ENCODE peak calls at places on chromosomes 2 and 18, in four cellular contexts. J is Peyer's patch, M is body of pancreas, K is AG09309. W is an unnamed sample.

GRCh38 chr2:230636684-230637271 is 75.9 kb upstream of the CAB39 start:
- DNase-seq in J (peak; percentile 10), K (no peak), M (no peak), W (no peak)

GRCh38 chr2:86038291-86039081 is 67.2 kb downstream of the POLR1A start:
- DNase-seq in K (peak; percentile 51), J (peak; percentile 62), M (no peak), W (no peak)

GRCh38 chr2:151999058-151999457 is 99.8 kb downstream of the CACNB4 start:
- DNase-seq in K (no peak), J (peak; percentile 39), M (peak; percentile 49), W (peak; percentile 47)

GRCh38 chr2:11141319-11141718 is 13.9 kb upstream of the SLC66A3 start:
- DNase-seq in M (no peak), J (no peak), K (no peak), W (no peak)

GRCh38 chr2:112342067-112342466 is 66.7 kb downstream of the ZC3H6 start:
- DNase-seq in J (no peak), M (no peak), K (no peak), W (no peak)

GRCh38 chr2:31089645-31090044 is 48.6 kb downstream of the GALNT14 start:
- DNase-seq in K (no peak), M (no peak), J (no peak), W (no peak)

GRCh38 chr18:78977627-78978271 is 1.9 kb upstream of the SALL3 start:
- DNase-seq in M (no peak), K (no peak), J (no peak), W (no peak)

GRCh38 chr2:226707500-226707899 is 92.1 kb downstream of the IRS1 start:
- DNase-seq in J (no peak), K (no peak), M (no peak), W (peak; percentile 13)

GRCh38 chr2:206230060-206230890 is 44.2 kb upstream of the ZDBF2 start:
- DNase-seq in K (no peak), M (no peak), J (no peak), W (no peak)

GRCh38 chr2:8116661-8117060 is 565.2 kb upstream of the ID2 start:
- DNase-seq in M (no peak), J (no peak), K (no peak), W (no peak)

GRCh38 chr18:67695684-67696083 is 179.2 kb upstream of the DSEL start:
- DNase-seq in J (no peak), M (no peak), K (no peak), W (no peak)

GRCh38 chr2:153870308-153870707 is 1.4 kb upstream of the GALNT13 start:
- DNase-seq in J (no peak), M (no peak), K (no peak), W (no peak)

GRCh38 chr18:53984021-53984420 is 240.4 kb downstream of the MBD2 start:
- DNase-seq in M (no peak), J (no peak), K (no peak), W (peak; percentile 14)

GRCh38 chr18:9091066-9091476 is 11.4 kb upstream of the NDUFV2 start:
- DNase-seq in M (no peak), J (no peak), K (no peak), W (no peak)

GRCh38 chr18:46220116-46220515 is 115.9 kb downstream of the HAUS1 start:
- DNase-seq in K (peak; percentile 43), M (no peak), J (no peak), W (peak; percentile 32)

GRCh38 chr2:121689356-121689755 is 40.1 kb upstream of the CLASP1 start:
- DNase-seq in K (no peak), J (no peak), M (peak; percentile 58), W (peak; percentile 60)

GRCh38 chr2:63424329-63425078 is 163.8 kb downstream of the WDPCP start:
- DNase-seq in M (no peak), J (no peak), K (no peak), W (peak; percentile 60)

GRCh38 chr2:212387146-212387545 is 151.5 kb downstream of the ERBB4 start:
- DNase-seq in J (no peak), M (no peak), K (no peak), W (no peak)

GRCh38 chr2:224449212-224450147 is 47.6 kb upstream of the FAM124B start:
- DNase-seq in K (no peak), J (no peak), M (no peak), W (peak; percentile 35)

GRCh38 chr2:205808493-205809121 is 126.3 kb downstream of the NRP2 start:
- DNase-seq in M (no peak), K (no peak), J (no peak), W (no peak)

GRCh38 chr2:182868049-182868422 is 1.6 kb upstream of the FRZB start:
- DNase-seq in J (no peak), M (no peak), K (no peak), W (no peak)

GRCh38 chr18:8783335-8783993 is 78.1 kb downstream of the MTCL1 start:
- DNase-seq in J (no peak), K (no peak), M (no peak), W (no peak)

GRCh38 chr18:33404244-33404873 is 36.2 kb downstream of the CCDC178 start:
- DNase-seq in M (no peak), K (no peak), J (no peak), W (peak; percentile 3)

GRCh38 chr2:216807861-216808272 is 52.0 kb downstream of the TNP1 start:
- DNase-seq in K (no peak), J (no peak), M (no peak), W (no peak)

GRCh38 chr2:233351423-233351822 is 2.9 kb upstream of the DGKD start:
- DNase-seq in J (peak; percentile 3), M (no peak), K (no peak), W (no peak)

GRCh38 chr2:27370816-27371620 is 602 bp downstream of the SNX17 start:
- DNase-seq in M (no peak), K (no peak), J (peak; percentile 58), W (peak; percentile 54)

GRCh38 chr2:180376076-180376475 is 369.0 kb upstream of the CWC22 start:
- DNase-seq in K (no peak), J (no peak), M (no peak), W (peak; percentile 59)

GRCh38 chr2:53969285-53970094 is 1.3 kb downstream of the PSME4 start:
- DNase-seq in K (peak; percentile 38), M (no peak), J (no peak), W (peak; percentile 69)

DNA sequence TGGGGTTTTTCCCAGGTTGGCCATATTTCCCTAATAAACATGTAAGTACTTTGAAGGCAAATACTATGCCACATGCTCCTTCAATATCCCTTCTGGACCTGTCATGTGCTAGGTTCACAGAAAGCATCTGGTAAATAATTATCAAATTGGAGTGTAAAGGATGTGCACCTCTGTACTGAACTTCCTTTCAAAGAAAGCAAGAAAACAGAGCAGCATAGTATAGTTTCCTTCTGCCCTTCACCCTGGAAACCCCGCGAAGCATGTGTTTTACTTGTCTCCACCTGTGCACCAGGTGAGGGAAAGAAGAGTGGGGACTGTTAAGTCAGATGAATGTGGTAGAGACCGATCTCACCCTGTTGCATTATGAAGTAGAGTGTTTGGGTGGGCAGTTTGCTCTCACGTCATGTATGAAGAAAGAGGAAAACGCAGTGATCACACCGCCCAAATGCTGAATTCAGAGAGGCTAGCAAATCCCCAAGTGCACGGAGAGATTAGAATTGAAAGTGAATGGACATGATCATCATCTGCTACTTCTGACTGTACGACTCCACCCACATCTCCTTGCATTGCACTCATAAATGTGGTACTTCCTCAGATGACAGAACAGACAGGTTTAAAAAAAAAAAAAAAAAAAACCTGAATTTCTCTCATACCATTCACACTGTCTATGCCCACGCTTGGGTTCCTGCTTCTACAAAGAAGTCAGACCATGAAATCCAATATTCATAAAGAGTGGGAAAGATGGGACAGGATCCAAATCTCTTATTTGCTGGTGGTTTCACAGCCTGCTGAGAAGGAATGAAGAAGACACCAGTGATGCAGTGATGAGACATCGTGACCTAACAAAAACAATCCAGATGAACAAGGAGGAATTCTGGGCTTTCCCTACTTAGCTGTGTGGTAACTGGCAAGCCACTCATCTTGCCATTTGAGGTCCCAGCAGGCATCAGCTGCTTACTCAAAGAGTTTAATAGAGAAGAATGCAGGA is 448.6 kb downstream of the BCL11A start:
- DNase-seq in J (no peak), M (no peak), K (no peak), W (no peak)
- H3K4me3 ChIP-seq in J (no peak overlapping the region), M (no peak overlapping the region), K (no peak overlapping the region), W (no peak overlapping the region)

GRCh38 chr2:196480653-196481322 is 158.7 kb upstream of the CCDC150 start:
- DNase-seq in J (no peak), M (no peak), K (no peak), W (no peak)

GRCh38 chr2:196481323-196481695 is 158.2 kb upstream of the CCDC150 start:
- DNase-seq in J (no peak), K (peak; percentile 91), M (no peak), W (peak; percentile 50)

GRCh38 chr2:196486145-196486544 is 153.4 kb upstream of the CCDC150 start:
- DNase-seq in J (no peak), K (no peak), M (no peak), W (no peak)

GRCh38 chr2:196479350-196479749 is 160.2 kb upstream of the CCDC150 start:
- DNase-seq in M (no peak), K (peak; percentile 84), J (no peak), W (peak; percentile 71)

DNA sequence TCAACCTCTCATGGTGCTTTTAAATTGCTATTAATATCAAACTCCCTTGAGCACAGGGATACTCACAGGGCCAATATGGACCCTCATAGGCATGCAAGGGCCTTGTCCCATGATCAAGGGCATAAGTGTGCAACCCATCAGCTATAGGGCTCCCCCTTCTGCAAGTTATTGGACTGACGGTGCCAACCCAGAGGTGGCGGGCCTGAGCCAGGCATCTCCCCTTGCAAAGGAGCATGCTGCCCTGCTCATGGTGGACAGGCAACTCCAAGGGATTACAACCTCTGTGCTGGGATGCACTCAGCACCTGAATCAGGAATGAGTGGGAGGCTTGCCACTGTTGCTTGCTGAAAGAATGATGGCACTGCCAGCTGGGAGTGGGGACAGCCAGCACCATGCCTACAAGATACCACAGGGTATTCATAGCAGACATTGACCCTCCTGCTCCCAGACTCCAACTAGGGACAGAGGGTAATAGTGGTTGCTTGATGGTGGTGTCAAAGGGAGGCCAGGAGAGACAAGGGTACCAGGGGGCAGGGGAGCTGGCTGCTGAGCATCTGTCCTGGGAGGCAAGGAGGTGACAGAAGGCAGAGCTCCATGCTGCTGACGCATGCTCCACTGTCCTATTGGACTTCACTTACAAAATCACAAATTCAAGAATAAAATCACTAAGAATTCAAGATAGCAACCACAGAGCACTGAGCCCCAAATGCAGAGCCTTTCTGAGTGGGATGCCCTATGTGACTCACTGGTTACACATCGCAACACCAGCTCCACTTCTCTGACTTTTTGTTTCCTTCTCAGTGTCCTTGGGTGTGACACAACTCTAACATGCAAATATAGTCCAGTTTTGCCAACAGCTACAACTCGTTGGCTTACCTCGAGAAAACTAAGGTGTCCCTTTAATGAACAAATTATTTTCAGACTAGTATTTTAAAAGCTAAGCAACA is 157.1 kb upstream of the CCDC150 start:
- DNase-seq in J (no peak), M (no peak), K (peak; percentile 55), W (peak; percentile 38)
- TF ChIP-seq CTCF in J (no peak), M (no peak), K (no peak), W (no peak)

GRCh38 chr2:118124293-118124891 is 36.1 kb downstream of the INSIG2 start:
- DNase-seq in M (no peak), J (no peak), K (no peak), W (no peak)
- H3K4me3 ChIP-seq in M (no peak overlapping the region), J (no peak overlapping the region), K (no peak overlapping the region), W (no peak overlapping the region)

DNA sequence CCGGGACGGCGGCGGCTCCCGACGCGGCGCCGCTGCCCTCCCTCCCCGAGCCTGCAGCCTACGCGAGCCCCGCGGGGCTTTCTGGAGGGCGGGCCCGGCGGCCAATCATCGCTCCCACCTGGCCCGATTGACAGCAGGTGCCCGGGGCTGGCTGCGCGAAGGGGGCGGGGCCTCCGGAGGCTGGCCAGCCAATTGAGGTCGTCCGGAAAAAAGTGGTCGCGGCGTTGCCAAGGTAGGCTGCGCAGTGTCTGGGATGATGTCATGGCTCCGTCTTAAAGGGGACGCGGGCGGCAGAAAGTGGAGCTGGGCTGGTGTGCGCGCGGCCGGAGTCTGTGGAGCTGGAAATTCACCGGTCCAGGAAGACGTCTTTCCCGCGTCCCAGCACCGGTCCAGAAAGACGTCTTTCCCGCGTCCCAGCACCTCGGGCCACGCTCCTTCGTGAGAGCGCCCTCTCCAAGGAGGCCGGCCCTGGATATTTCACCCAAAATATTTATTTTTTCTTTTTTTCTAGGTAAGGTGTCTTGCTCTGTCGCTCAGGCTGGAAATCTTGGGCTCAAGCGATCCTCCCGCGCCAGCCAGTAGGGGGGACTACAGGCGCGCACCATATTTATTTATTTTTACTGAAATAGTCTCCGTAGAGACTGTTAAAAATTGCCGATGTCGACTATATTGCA is at the start of gene ACTR1B:
- DNase-seq in J (peak; percentile 97), K (peak; percentile 92), M (peak; percentile 98), W (peak; percentile 99)
- TF ChIP-seq CTCF in J (peak; percentile 45), K (peak; percentile 64), M (peak; percentile 55), W (peak; percentile 61)

W was measured in fibroblast of pulmonary artery.